ENCODE peak calls at places on chromosomes 3 and 15, in eight cellular contexts. One of them, this sample, is unnamed.

GRCh38 chr3:177830411-177830849 is 633.1 kb upstream of the TBL1XR1 start:
- DNase-seq in AG10803: peak; percentile 100
- DNase-seq in cerebellar cortex: peak; percentile 85
- DNase-seq in sigmoid colon: peak; percentile 84
- DNase-seq in hypothalamus: no peak
- DNase-seq in germinal center: no peak
- DNase-seq in glutamatergic neuron: no peak
- DNase-seq in GM12865: no peak
- DNase-seq in this sample: peak; percentile 98

GRCh38 chr3:125622381-125622788 is 27.1 kb upstream of the OSBPL11 start:
- DNase-seq in AG10803: no peak
- DNase-seq in cerebellar cortex: peak; percentile 16
- DNase-seq in sigmoid colon: peak; percentile 92
- DNase-seq in hypothalamus: peak; percentile 84
- DNase-seq in germinal center: no peak
- DNase-seq in glutamatergic neuron: no peak
- DNase-seq in GM12865: no peak
- DNase-seq in this sample: no peak

GRCh38 chr15:60614862-60615771 is 136.2 kb upstream of the ICE2 start:
- DNase-seq in AG10803: no peak
- DNase-seq in cerebellar cortex: no peak
- DNase-seq in sigmoid colon: no peak
- DNase-seq in hypothalamus: no peak
- DNase-seq in germinal center: no peak
- DNase-seq in glutamatergic neuron: no peak
- DNase-seq in GM12865: no peak
- DNase-seq in this sample: no peak

GRCh38 chr3:179512398-179512797 is 50.3 kb upstream of the ACTL6A start:
- DNase-seq in AG10803: no peak
- DNase-seq in cerebellar cortex: peak; percentile 10
- DNase-seq in sigmoid colon: no peak
- DNase-seq in hypothalamus: no peak
- DNase-seq in germinal center: no peak
- DNase-seq in glutamatergic neuron: no peak
- DNase-seq in GM12865: no peak
- DNase-seq in this sample: no peak

GRCh38 chr3:10198761-10199688 is 34.3 kb downstream of the IRAK2 start:
- DNase-seq in AG10803: peak; percentile 46
- DNase-seq in cerebellar cortex: no peak
- DNase-seq in sigmoid colon: no peak
- DNase-seq in hypothalamus: no peak
- DNase-seq in germinal center: peak; percentile 60
- DNase-seq in glutamatergic neuron: no peak
- DNase-seq in GM12865: peak; percentile 93
- DNase-seq in this sample: peak; percentile 69

GRCh38 chr3:149305376-149305775 is 28.1 kb downstream of the TM4SF18 start:
- DNase-seq in AG10803: no peak
- DNase-seq in cerebellar cortex: no peak
- DNase-seq in sigmoid colon: no peak
- DNase-seq in hypothalamus: no peak
- DNase-seq in germinal center: no peak
- DNase-seq in glutamatergic neuron: no peak
- DNase-seq in GM12865: no peak
- DNase-seq in this sample: no peak

GRCh38 chr3:107431298-107432012 is 54.2 kb downstream of the CCDC54 start:
- DNase-seq in AG10803: peak; percentile 67
- DNase-seq in cerebellar cortex: peak; percentile 67
- DNase-seq in sigmoid colon: peak; percentile 86
- DNase-seq in hypothalamus: peak; percentile 51
- DNase-seq in germinal center: peak; percentile 68
- DNase-seq in glutamatergic neuron: peak; percentile 80
- DNase-seq in GM12865: peak; percentile 59
- DNase-seq in this sample: peak; percentile 59

GRCh38 chr3:126267169-126267975 is 87.0 kb upstream of the ALDH1L1 start:
- DNase-seq in AG10803: peak; percentile 97
- DNase-seq in cerebellar cortex: peak; percentile 70
- DNase-seq in sigmoid colon: peak; percentile 92
- DNase-seq in hypothalamus: peak; percentile 84
- DNase-seq in germinal center: no peak
- DNase-seq in glutamatergic neuron: peak; percentile 76
- DNase-seq in GM12865: no peak
- DNase-seq in this sample: peak; percentile 75

GRCh38 chr3:171833006-171833405 is 10.1 kb upstream of the TMEM212 start:
- DNase-seq in AG10803: no peak
- DNase-seq in cerebellar cortex: no peak
- DNase-seq in sigmoid colon: no peak
- DNase-seq in hypothalamus: no peak
- DNase-seq in germinal center: no peak
- DNase-seq in glutamatergic neuron: no peak
- DNase-seq in GM12865: no peak
- DNase-seq in this sample: no peak

GRCh38 chr15:25249236-25250010 is 189.4 kb downstream of the UBE3A start:
- DNase-seq in AG10803: no peak
- DNase-seq in cerebellar cortex: no peak
- DNase-seq in sigmoid colon: no peak
- DNase-seq in hypothalamus: no peak
- DNase-seq in germinal center: no peak
- DNase-seq in glutamatergic neuron: no peak
- DNase-seq in GM12865: no peak
- DNase-seq in this sample: no peak

GRCh38 chr3:99781761-99782160 is 35.9 kb upstream of the CMSS1 start:
- DNase-seq in AG10803: peak; percentile 67
- DNase-seq in cerebellar cortex: no peak
- DNase-seq in sigmoid colon: no peak
- DNase-seq in hypothalamus: no peak
- DNase-seq in germinal center: no peak
- DNase-seq in glutamatergic neuron: no peak
- DNase-seq in GM12865: no peak
- DNase-seq in this sample: peak; percentile 56

GRCh38 chr3:55180161-55180560 is 252.3 kb upstream of the LRTM1 start:
- DNase-seq in AG10803: peak; percentile 69
- DNase-seq in cerebellar cortex: no peak
- DNase-seq in sigmoid colon: no peak
- DNase-seq in hypothalamus: no peak
- DNase-seq in germinal center: no peak
- DNase-seq in glutamatergic neuron: no peak
- DNase-seq in GM12865: no peak
- DNase-seq in this sample: peak; percentile 68

GRCh38 chr3:173913397-173913796 is 515.9 kb downstream of the NLGN1 start:
- DNase-seq in AG10803: peak; percentile 57
- DNase-seq in cerebellar cortex: no peak
- DNase-seq in sigmoid colon: no peak
- DNase-seq in hypothalamus: no peak
- DNase-seq in germinal center: no peak
- DNase-seq in glutamatergic neuron: no peak
- DNase-seq in GM12865: no peak
- DNase-seq in this sample: peak; percentile 10

GRCh38 chr15:96415513-96416217 is 85.2 kb downstream of the NR2F2 start:
- DNase-seq in AG10803: no peak
- DNase-seq in cerebellar cortex: no peak
- DNase-seq in sigmoid colon: no peak
- DNase-seq in hypothalamus: no peak
- DNase-seq in germinal center: no peak
- DNase-seq in glutamatergic neuron: no peak
- DNase-seq in GM12865: no peak
- DNase-seq in this sample: no peak

GRCh38 chr3:49856181-49857005 is at the start of gene TRAIP:
- DNase-seq in AG10803: peak; percentile 87
- DNase-seq in cerebellar cortex: peak; percentile 96
- DNase-seq in sigmoid colon: peak; percentile 97
- DNase-seq in hypothalamus: peak; percentile 87
- DNase-seq in germinal center: peak; percentile 100
- DNase-seq in glutamatergic neuron: peak; percentile 97
- DNase-seq in GM12865: peak; percentile 96
- DNase-seq in this sample: peak; percentile 88

GRCh38 chr3:195613468-195614069 is 29.8 kb upstream of the APOD start:
- DNase-seq in AG10803: peak; percentile 47
- DNase-seq in cerebellar cortex: no peak
- DNase-seq in sigmoid colon: peak; percentile 39
- DNase-seq in hypothalamus: no peak
- DNase-seq in germinal center: no peak
- DNase-seq in glutamatergic neuron: no peak
- DNase-seq in GM12865: no peak
- DNase-seq in this sample: peak; percentile 29

GRCh38 chr3:137172703-137173102 is 214.9 kb downstream of the IL20RB start:
- DNase-seq in AG10803: no peak
- DNase-seq in cerebellar cortex: peak; percentile 63
- DNase-seq in sigmoid colon: no peak
- DNase-seq in hypothalamus: no peak
- DNase-seq in germinal center: no peak
- DNase-seq in glutamatergic neuron: peak; percentile 67
- DNase-seq in GM12865: no peak
- DNase-seq in this sample: no peak

GRCh38 chr3:166005126-166005525 is 167.9 kb upstream of the BCHE start:
- DNase-seq in AG10803: no peak
- DNase-seq in cerebellar cortex: no peak
- DNase-seq in sigmoid colon: no peak
- DNase-seq in hypothalamus: no peak
- DNase-seq in germinal center: no peak
- DNase-seq in glutamatergic neuron: no peak
- DNase-seq in GM12865: no peak
- DNase-seq in this sample: no peak

GRCh38 chr3:134462236-134463059 is 23.3 kb downstream of the ANAPC13 start:
- DNase-seq in AG10803: peak; percentile 96
- DNase-seq in cerebellar cortex: peak; percentile 70
- DNase-seq in sigmoid colon: no peak
- DNase-seq in hypothalamus: no peak
- DNase-seq in germinal center: no peak
- DNase-seq in glutamatergic neuron: no peak
- DNase-seq in GM12865: no peak
- DNase-seq in this sample: peak; percentile 78

GRCh38 chr3:98513136-98513535 is 9.6 kb downstream of the CLDND1 start:
- DNase-seq in AG10803: peak; percentile 73
- DNase-seq in cerebellar cortex: no peak
- DNase-seq in sigmoid colon: no peak
- DNase-seq in hypothalamus: no peak
- DNase-seq in germinal center: no peak
- DNase-seq in glutamatergic neuron: no peak
- DNase-seq in GM12865: no peak
- DNase-seq in this sample: peak; percentile 89

This sample was measured in fibroblast of mammary gland.